ENCODE peak calls at places on chromosomes 3 and 15, in eight cellular contexts. One of them, this sample, is unnamed. For H3K4me1, the result is how much of the 10 kb centered on the place peaks cover.

GRCh38 chr15:98000249-98001203 is 40.0 kb downstream of the ARRDC4 start:
- DNase-seq in adrenal gland: no peak
- DNase-seq in right cardiac atrium: no peak
- DNase-seq in tibial artery: no peak
- DNase-seq in lower lobe of right lung: no peak
- DNase-seq in foreskin keratinocyte: peak
- DNase-seq in PC-3: peak
- DNase-seq in ovary: no peak
- DNase-seq in this sample: peak

GRCh38 chr3:55885721-55886120 is 398.6 kb upstream of the WNT5A start:
- DNase-seq in adrenal gland: no peak
- DNase-seq in right cardiac atrium: no peak
- DNase-seq in ovary: no peak
- DNase-seq in foreskin keratinocyte: peak
- DNase-seq in tibial artery: no peak
- DNase-seq in PC-3: peak
- DNase-seq in lower lobe of right lung: no peak
- DNase-seq in this sample: peak

GRCh38 chr15:37370938-37371337 is 270.6 kb upstream of the MEIS2 start:
- DNase-seq in foreskin keratinocyte: no peak
- DNase-seq in lower lobe of right lung: no peak
- DNase-seq in tibial artery: no peak
- DNase-seq in ovary: no peak
- DNase-seq in PC-3: no peak
- DNase-seq in adrenal gland: no peak
- DNase-seq in right cardiac atrium: no peak
- DNase-seq in this sample: no peak

GRCh38 chr15:40595219-40595618 is 1.2 kb downstream of the KNL1 start:
- DNase-seq in PC-3: no peak
- DNase-seq in tibial artery: no peak
- DNase-seq in right cardiac atrium: no peak
- DNase-seq in foreskin keratinocyte: peak
- DNase-seq in ovary: no peak
- DNase-seq in adrenal gland: no peak
- DNase-seq in lower lobe of right lung: no peak
- DNase-seq in this sample: no peak

GRCh38 chr15:28969511-28970085 is 83.8 kb downstream of the APBA2 start:
- DNase-seq in tibial artery: no peak
- DNase-seq in foreskin keratinocyte: no peak
- DNase-seq in ovary: no peak
- DNase-seq in right cardiac atrium: no peak
- DNase-seq in lower lobe of right lung: no peak
- DNase-seq in PC-3: no peak
- DNase-seq in adrenal gland: no peak
- DNase-seq in this sample: no peak

GRCh38 chr15:43777293-43777819 is 590 bp upstream of the ELL3 start:
- DNase-seq in lower lobe of right lung: peak
- DNase-seq in right cardiac atrium: peak
- DNase-seq in tibial artery: peak
- DNase-seq in adrenal gland: peak
- DNase-seq in foreskin keratinocyte: no peak
- DNase-seq in ovary: peak
- DNase-seq in PC-3: peak
- DNase-seq in this sample: peak

GRCh38 chr3:5699313-5699712 is 511.8 kb downstream of the EDEM1 start:
- DNase-seq in tibial artery: no peak
- DNase-seq in ovary: no peak
- DNase-seq in foreskin keratinocyte: no peak
- DNase-seq in lower lobe of right lung: no peak
- DNase-seq in right cardiac atrium: no peak
- DNase-seq in PC-3: peak
- DNase-seq in adrenal gland: no peak
- DNase-seq in this sample: no peak

GRCh38 chr3:70771426-70772147 is 459.1 kb upstream of the MDFIC2 start:
- DNase-seq in foreskin keratinocyte: peak
- DNase-seq in tibial artery: no peak
- DNase-seq in lower lobe of right lung: no peak
- DNase-seq in PC-3: peak
- DNase-seq in right cardiac atrium: no peak
- DNase-seq in adrenal gland: no peak
- DNase-seq in ovary: no peak
- DNase-seq in this sample: peak

GRCh38 chr3:193589616-193590015 is 3.4 kb upstream of the OPA1 start:
- DNase-seq in right cardiac atrium: no peak
- DNase-seq in PC-3: no peak
- DNase-seq in tibial artery: no peak
- DNase-seq in adrenal gland: no peak
- DNase-seq in ovary: no peak
- DNase-seq in lower lobe of right lung: no peak
- DNase-seq in foreskin keratinocyte: no peak
- DNase-seq in this sample: no peak

GRCh38 chr3:129919357-129919756 is 25.8 kb upstream of the TMCC1 start:
- DNase-seq in lower lobe of right lung: no peak
- DNase-seq in adrenal gland: no peak
- DNase-seq in ovary: no peak
- DNase-seq in foreskin keratinocyte: no peak
- DNase-seq in right cardiac atrium: no peak
- DNase-seq in PC-3: no peak
- DNase-seq in tibial artery: no peak
- DNase-seq in this sample: no peak

GRCh38 chr15:98548172-98548971 is 100.0 kb upstream of the IGF1R start:
- DNase-seq in tibial artery: peak
- DNase-seq in ovary: peak
- DNase-seq in foreskin keratinocyte: peak
- DNase-seq in adrenal gland: peak
- DNase-seq in PC-3: no peak
- DNase-seq in right cardiac atrium: peak
- DNase-seq in lower lobe of right lung: peak
- DNase-seq in this sample: peak

GRCh38 chr3:69509288-69509687 is 123.4 kb upstream of the FRMD4B start:
- DNase-seq in ovary: no peak
- DNase-seq in right cardiac atrium: no peak
- DNase-seq in foreskin keratinocyte: no peak
- DNase-seq in lower lobe of right lung: no peak
- DNase-seq in PC-3: no peak
- DNase-seq in tibial artery: no peak
- DNase-seq in adrenal gland: no peak
- DNase-seq in this sample: no peak

GRCh38 chr3:190105876-190106275 is 14.8 kb downstream of the P3H2 start:
- DNase-seq in tibial artery: no peak
- DNase-seq in foreskin keratinocyte: no peak
- DNase-seq in lower lobe of right lung: no peak
- DNase-seq in ovary: no peak
- DNase-seq in right cardiac atrium: no peak
- DNase-seq in adrenal gland: no peak
- DNase-seq in PC-3: no peak
- DNase-seq in this sample: no peak

GRCh38 chr15:95105229-95105628 is 873.9 kb downstream of the MCTP2 start:
- DNase-seq in lower lobe of right lung: no peak
- DNase-seq in adrenal gland: no peak
- DNase-seq in ovary: no peak
- DNase-seq in right cardiac atrium: no peak
- DNase-seq in tibial artery: no peak
- DNase-seq in PC-3: peak
- DNase-seq in foreskin keratinocyte: peak
- DNase-seq in this sample: peak

GRCh38 chr15:27490867-27491595 is 520.0 kb downstream of the GABRG3 start:
- DNase-seq in right cardiac atrium: no peak
- DNase-seq in PC-3: no peak
- DNase-seq in ovary: no peak
- DNase-seq in lower lobe of right lung: no peak
- DNase-seq in tibial artery: no peak
- DNase-seq in adrenal gland: no peak
- DNase-seq in foreskin keratinocyte: no peak
- DNase-seq in this sample: peak

GRCh38 chr3:114674041-114674440 is 380.2 kb downstream of the TIGIT start:
- DNase-seq in right cardiac atrium: no peak
- DNase-seq in adrenal gland: no peak
- DNase-seq in PC-3: no peak
- DNase-seq in foreskin keratinocyte: no peak
- DNase-seq in tibial artery: no peak
- DNase-seq in ovary: no peak
- DNase-seq in lower lobe of right lung: no peak
- DNase-seq in this sample: peak

GRCh38 chr3:73827658-73828313 is 203.0 kb upstream of the PDZRN3 start:
- DNase-seq in adrenal gland: no peak
- DNase-seq in right cardiac atrium: no peak
- DNase-seq in lower lobe of right lung: no peak
- DNase-seq in PC-3: no peak
- DNase-seq in tibial artery: no peak
- DNase-seq in foreskin keratinocyte: no peak
- DNase-seq in ovary: no peak
- DNase-seq in this sample: no peak

GRCh38 chr3:58237940-58238681 is 519 bp downstream of the ABHD6 start:
- DNase-seq in PC-3: peak
- DNase-seq in right cardiac atrium: peak
- DNase-seq in tibial artery: peak
- DNase-seq in lower lobe of right lung: peak
- DNase-seq in foreskin keratinocyte: no peak
- DNase-seq in adrenal gland: peak
- DNase-seq in ovary: peak
- DNase-seq in this sample: no peak

DNA sequence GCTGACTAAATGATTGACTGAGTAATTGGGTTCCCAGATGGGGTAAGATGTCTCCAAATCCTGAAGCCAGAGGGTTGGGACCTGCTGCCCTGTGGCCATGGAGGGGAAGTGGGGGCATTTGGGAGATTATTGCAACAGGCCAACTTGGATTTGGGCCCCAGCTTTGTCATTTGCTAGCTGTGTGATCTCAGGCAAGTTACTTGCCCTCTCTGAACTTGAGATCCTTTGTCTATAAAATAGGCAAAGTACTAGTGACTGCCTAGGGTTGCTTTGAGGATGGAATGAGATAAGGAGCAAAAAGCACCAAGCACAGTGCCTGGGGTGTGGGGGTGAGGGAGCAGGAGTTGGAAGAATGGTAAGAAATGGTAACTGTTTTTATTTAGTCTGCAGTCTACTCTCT is 4.4 kb upstream of the INSYN1 start:
- DNase-seq in lower lobe of right lung: no peak
- DNase-seq in foreskin keratinocyte: no peak
- DNase-seq in ovary: no peak
- DNase-seq in right cardiac atrium: no peak
- DNase-seq in PC-3: no peak
- DNase-seq in adrenal gland: no peak
- DNase-seq in tibial artery: no peak
- DNase-seq in this sample: no peak
- H3K4me1 ChIP-seq in lower lobe of right lung: under half
- H3K4me1 ChIP-seq in foreskin keratinocyte: under half
- H3K4me1 ChIP-seq in ovary: under half
- H3K4me1 ChIP-seq in right cardiac atrium: under half
- H3K4me1 ChIP-seq in PC-3: under half
- H3K4me1 ChIP-seq in adrenal gland: under half
- H3K4me1 ChIP-seq in tibial artery: under half
- H3K4me1 ChIP-seq in this sample: under half

GRCh38 chr3:152353578-152353977 is 84.8 kb downstream of the MBNL1 start:
- DNase-seq in PC-3: no peak
- DNase-seq in adrenal gland: no peak
- DNase-seq in lower lobe of right lung: no peak
- DNase-seq in foreskin keratinocyte: no peak
- DNase-seq in ovary: no peak
- DNase-seq in tibial artery: no peak
- DNase-seq in right cardiac atrium: no peak
- DNase-seq in this sample: no peak
- H3K4me1 ChIP-seq in PC-3: under half
- H3K4me1 ChIP-seq in adrenal gland: under half
- H3K4me1 ChIP-seq in lower lobe of right lung: under half
- H3K4me1 ChIP-seq in foreskin keratinocyte: under half
- H3K4me1 ChIP-seq in ovary: under half
- H3K4me1 ChIP-seq in tibial artery: under half
- H3K4me1 ChIP-seq in right cardiac atrium: under half
- H3K4me1 ChIP-seq in this sample: under half

GRCh38 chr3:30682434-30683155 is 76.2 kb downstream of the TGFBR2 start:
- DNase-seq in adrenal gland: no peak
- DNase-seq in foreskin keratinocyte: no peak
- DNase-seq in tibial artery: no peak
- DNase-seq in ovary: no peak
- DNase-seq in PC-3: no peak
- DNase-seq in lower lobe of right lung: no peak
- DNase-seq in right cardiac atrium: no peak
- DNase-seq in this sample: peak

GRCh38 chr3:30681276-30682211 is 75.1 kb downstream of the TGFBR2 start:
- DNase-seq in adrenal gland: peak
- DNase-seq in lower lobe of right lung: no peak
- DNase-seq in tibial artery: no peak
- DNase-seq in right cardiac atrium: peak
- DNase-seq in PC-3: peak
- DNase-seq in foreskin keratinocyte: peak
- DNase-seq in ovary: peak
- DNase-seq in this sample: peak

GRCh38 chr3:30684361-30684760 is 78.0 kb downstream of the TGFBR2 start:
- DNase-seq in foreskin keratinocyte: no peak
- DNase-seq in ovary: no peak
- DNase-seq in lower lobe of right lung: no peak
- DNase-seq in adrenal gland: no peak
- DNase-seq in PC-3: no peak
- DNase-seq in right cardiac atrium: no peak
- DNase-seq in tibial artery: no peak
- DNase-seq in this sample: no peak

GRCh38 chr3:30685267-30685667 is 78.9 kb downstream of the TGFBR2 start:
- DNase-seq in ovary: no peak
- DNase-seq in lower lobe of right lung: no peak
- DNase-seq in adrenal gland: no peak
- DNase-seq in foreskin keratinocyte: no peak
- DNase-seq in PC-3: no peak
- DNase-seq in right cardiac atrium: no peak
- DNase-seq in tibial artery: no peak
- DNase-seq in this sample: no peak

GRCh38 chr3:30683769-30684168 is 77.4 kb downstream of the TGFBR2 start:
- DNase-seq in ovary: no peak
- DNase-seq in right cardiac atrium: no peak
- DNase-seq in foreskin keratinocyte: no peak
- DNase-seq in tibial artery: no peak
- DNase-seq in lower lobe of right lung: no peak
- DNase-seq in adrenal gland: no peak
- DNase-seq in PC-3: peak
- DNase-seq in this sample: no peak
- H3K4me1 ChIP-seq in ovary: under half
- H3K4me1 ChIP-seq in right cardiac atrium: under half
- H3K4me1 ChIP-seq in foreskin keratinocyte: under half
- H3K4me1 ChIP-seq in tibial artery: under half
- H3K4me1 ChIP-seq in lower lobe of right lung: half or more
- H3K4me1 ChIP-seq in adrenal gland: under half
- H3K4me1 ChIP-seq in PC-3: half or more
- H3K4me1 ChIP-seq in this sample: under half

DNA sequence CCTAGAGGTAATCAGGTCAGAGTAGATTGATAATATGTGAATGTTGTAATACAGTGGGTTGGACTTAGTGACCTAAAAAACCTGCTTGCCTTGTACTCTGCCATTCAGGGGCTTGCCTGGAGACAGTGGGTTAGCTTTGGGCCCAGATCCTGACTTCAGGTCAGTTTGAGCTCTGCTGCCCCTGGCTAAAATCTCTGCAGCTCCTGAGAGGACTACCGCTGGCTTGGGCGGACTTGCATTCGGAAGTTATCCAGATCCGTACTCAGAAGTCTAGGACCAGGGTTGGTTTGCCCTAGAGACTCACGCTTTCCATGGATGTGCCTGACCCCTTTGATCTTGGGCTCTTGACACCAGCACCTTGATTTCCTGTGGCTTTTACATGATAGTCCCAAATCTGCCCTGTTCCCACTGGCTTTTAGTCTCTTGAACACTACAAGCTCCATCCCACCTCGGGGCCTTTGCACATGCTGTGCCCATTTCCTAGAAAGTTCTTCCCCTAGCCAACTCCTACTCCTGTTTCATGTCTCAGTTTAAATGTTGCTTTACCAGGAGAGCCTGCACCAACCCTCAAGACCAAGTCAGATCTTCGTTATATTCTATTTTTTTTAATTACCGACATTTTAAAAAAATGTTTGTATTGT is 5.9 kb downstream of the ACSBG1 start:
- DNase-seq in right cardiac atrium: no peak
- DNase-seq in ovary: no peak
- DNase-seq in adrenal gland: no peak
- DNase-seq in lower lobe of right lung: no peak
- DNase-seq in tibial artery: no peak
- DNase-seq in PC-3: no peak
- DNase-seq in foreskin keratinocyte: no peak
- DNase-seq in this sample: no peak
- H3K4me1 ChIP-seq in right cardiac atrium: under half
- H3K4me1 ChIP-seq in ovary: under half
- H3K4me1 ChIP-seq in adrenal gland: under half
- H3K4me1 ChIP-seq in lower lobe of right lung: under half
- H3K4me1 ChIP-seq in tibial artery: under half
- H3K4me1 ChIP-seq in PC-3: under half
- H3K4me1 ChIP-seq in foreskin keratinocyte: under half
- H3K4me1 ChIP-seq in this sample: under half

This sample was measured in astrocyte.